ENCODE peak calls at places on chromosome 6, in six cellular contexts. One of them, this sample, is unnamed.
A peak's percentile ranks its signal among the peaks of the same experiment; 100 is the strongest.

GRCh38 chr6:109139109-109139508 is 43.8 kb downstream of the CEP57L1 start:
- DNase-seq in right cardiac atrium: no peak
- DNase-seq in left ventricle myocardium inferior: no peak
- DNase-seq in right lobe of liver: no peak
- DNase-seq in uterus: no peak
- DNase-seq in SJSA1: peak; percentile 51
- DNase-seq in this sample: no peak

GRCh38 chr6:63527658-63528514 is 44.4 kb upstream of the LOC128125822 start:
- DNase-seq in right cardiac atrium: no peak
- DNase-seq in left ventricle myocardium inferior: no peak
- DNase-seq in right lobe of liver: peak; percentile 50
- DNase-seq in uterus: peak; percentile 63
- DNase-seq in SJSA1: peak; percentile 39
- DNase-seq in this sample: peak; percentile 86

GRCh38 chr6:83193747-83194582 is 808 bp downstream of the RWDD2A start:
- DNase-seq in right cardiac atrium: peak; percentile 79
- DNase-seq in left ventricle myocardium inferior: peak; percentile 49
- DNase-seq in right lobe of liver: peak; percentile 64
- DNase-seq in uterus: peak; percentile 32
- DNase-seq in SJSA1: no peak
- DNase-seq in this sample: peak; percentile 66

GRCh38 chr6:148401581-148401980 is 58.9 kb downstream of the SASH1 start:
- DNase-seq in right cardiac atrium: no peak
- DNase-seq in left ventricle myocardium inferior: no peak
- DNase-seq in right lobe of liver: no peak
- DNase-seq in uterus: no peak
- DNase-seq in SJSA1: no peak
- DNase-seq in this sample: no peak

GRCh38 chr6:44100088-44100550 is 27.1 kb downstream of the MRPL14 start:
- DNase-seq in right cardiac atrium: no peak
- DNase-seq in left ventricle myocardium inferior: no peak
- DNase-seq in right lobe of liver: no peak
- DNase-seq in uterus: no peak
- DNase-seq in SJSA1: no peak
- DNase-seq in this sample: no peak

GRCh38 chr6:52365871-52366540 is 4.1 kb downstream of the PAQR8 start:
- DNase-seq in right cardiac atrium: no peak
- DNase-seq in left ventricle myocardium inferior: no peak
- DNase-seq in right lobe of liver: no peak
- DNase-seq in uterus: no peak
- DNase-seq in SJSA1: peak; percentile 42
- DNase-seq in this sample: no peak

GRCh38 chr6:126574301-126574700 is 234.4 kb downstream of the CENPW start:
- DNase-seq in right cardiac atrium: no peak
- DNase-seq in left ventricle myocardium inferior: no peak
- DNase-seq in right lobe of liver: no peak
- DNase-seq in uterus: no peak
- DNase-seq in SJSA1: no peak
- DNase-seq in this sample: no peak

GRCh38 chr6:162684961-162685360 is 42.6 kb downstream of the PRKN start:
- DNase-seq in right cardiac atrium: no peak
- DNase-seq in left ventricle myocardium inferior: no peak
- DNase-seq in right lobe of liver: no peak
- DNase-seq in uterus: no peak
- DNase-seq in SJSA1: no peak
- DNase-seq in this sample: no peak

GRCh38 chr6:7727951-7728854 is 2.3 kb downstream of the BMP6 start:
- DNase-seq in right cardiac atrium: peak; percentile 72
- DNase-seq in left ventricle myocardium inferior: peak; percentile 26
- DNase-seq in right lobe of liver: peak; percentile 34
- DNase-seq in uterus: no peak
- DNase-seq in SJSA1: no peak
- DNase-seq in this sample: no peak

GRCh38 chr6:128432394-128432793 is 88.0 kb downstream of the PTPRK start:
- DNase-seq in right cardiac atrium: no peak
- DNase-seq in left ventricle myocardium inferior: no peak
- DNase-seq in right lobe of liver: no peak
- DNase-seq in uterus: no peak
- DNase-seq in SJSA1: no peak
- DNase-seq in this sample: no peak

GRCh38 chr6:147782302-147782701 is 273.8 kb downstream of the SAMD5 start:
- DNase-seq in right cardiac atrium: no peak
- DNase-seq in left ventricle myocardium inferior: no peak
- DNase-seq in right lobe of liver: no peak
- DNase-seq in uterus: no peak
- DNase-seq in SJSA1: peak; percentile 36
- DNase-seq in this sample: no peak

GRCh38 chr6:38720295-38720694 is 5.2 kb downstream of the DNAH8 start:
- DNase-seq in right cardiac atrium: no peak
- DNase-seq in left ventricle myocardium inferior: no peak
- DNase-seq in right lobe of liver: no peak
- DNase-seq in uterus: no peak
- DNase-seq in SJSA1: no peak
- DNase-seq in this sample: no peak

GRCh38 chr6:123588546-123588895 is 48.2 kb downstream of the TRDN start:
- DNase-seq in right cardiac atrium: no peak
- DNase-seq in left ventricle myocardium inferior: no peak
- DNase-seq in right lobe of liver: no peak
- DNase-seq in uterus: no peak
- DNase-seq in SJSA1: no peak
- DNase-seq in this sample: no peak

GRCh38 chr6:110307368-110307767 is 50.8 kb downstream of the METTL24 start:
- DNase-seq in right cardiac atrium: no peak
- DNase-seq in left ventricle myocardium inferior: no peak
- DNase-seq in right lobe of liver: no peak
- DNase-seq in uterus: no peak
- DNase-seq in SJSA1: no peak
- DNase-seq in this sample: no peak

DNA sequence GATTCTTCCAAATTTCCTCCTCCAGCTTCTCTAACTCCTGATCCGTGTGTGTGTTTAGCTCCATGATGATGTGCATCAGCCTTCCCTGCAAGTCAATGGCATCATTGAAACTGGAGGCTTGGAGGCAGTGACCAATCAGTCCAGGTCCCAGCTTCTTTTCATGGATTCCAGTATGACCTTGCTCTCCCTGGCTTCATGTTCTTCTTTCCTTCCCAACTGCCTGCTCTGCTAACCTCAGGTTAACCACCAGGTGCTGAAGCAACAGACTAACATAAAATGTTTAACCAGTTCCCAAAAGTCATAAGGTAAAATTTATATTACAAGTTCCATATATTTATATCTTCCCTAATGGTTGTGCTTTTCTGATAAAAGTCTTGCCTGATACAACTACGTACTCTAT is 512.8 kb upstream of the EPHA7 start:
- DNase-seq in right cardiac atrium: no peak
- DNase-seq in left ventricle myocardium inferior: no peak
- DNase-seq in right lobe of liver: no peak
- DNase-seq in uterus: no peak
- DNase-seq in SJSA1: no peak
- DNase-seq in this sample: no peak
- H3K4me1 ChIP-seq in right cardiac atrium: no peaks in the 10 kb centered on the region
- H3K4me1 ChIP-seq in left ventricle myocardium inferior: no peaks in the 10 kb centered on the region
- H3K4me1 ChIP-seq in right lobe of liver: no peaks in the 10 kb centered on the region
- H3K4me1 ChIP-seq in uterus: no peaks in the 10 kb centered on the region
- H3K4me1 ChIP-seq in SJSA1: no peaks in the 10 kb centered on the region
- H3K4me1 ChIP-seq in this sample: no peaks in the 10 kb centered on the region

DNA sequence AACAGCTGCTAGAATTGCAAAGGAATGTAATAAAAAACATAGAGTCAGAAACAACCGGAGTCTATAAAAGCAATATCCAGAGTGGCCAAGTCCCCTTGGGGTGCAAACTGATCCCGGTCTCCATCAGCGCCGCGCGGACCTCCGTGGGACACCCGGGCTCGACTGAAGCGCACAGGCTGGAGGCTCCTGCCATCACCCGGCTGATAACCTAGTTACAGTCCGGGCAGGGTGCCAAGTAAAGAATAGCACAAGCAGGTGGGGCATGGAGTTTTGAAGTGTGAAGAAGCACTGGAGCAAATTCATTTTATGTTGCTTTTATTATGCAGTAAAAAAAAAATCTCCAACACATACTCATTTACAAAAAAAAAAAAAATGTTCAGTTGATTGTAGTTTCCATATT is 205.1 kb upstream of the GMDS start:
- DNase-seq in right cardiac atrium: peak; percentile 79
- DNase-seq in left ventricle myocardium inferior: peak; percentile 54
- DNase-seq in right lobe of liver: peak; percentile 36
- DNase-seq in uterus: no peak
- DNase-seq in SJSA1: no peak
- DNase-seq in this sample: peak; percentile 50
- H3K27ac ChIP-seq in right cardiac atrium: no peak overlapping the region
- H3K27ac ChIP-seq in left ventricle myocardium inferior: no peak overlapping the region
- H3K27ac ChIP-seq in right lobe of liver: no peak overlapping the region
- H3K27ac ChIP-seq in uterus: no peak overlapping the region
- H3K27ac ChIP-seq in SJSA1: no peak overlapping the region
- H3K27ac ChIP-seq in this sample: no peak overlapping the region

GRCh38 chr6:28587746-28588075 is 62.0 kb downstream of the GPX5 start:
- DNase-seq in right cardiac atrium: no peak
- DNase-seq in left ventricle myocardium inferior: no peak
- DNase-seq in right lobe of liver: no peak
- DNase-seq in uterus: no peak
- DNase-seq in SJSA1: no peak
- DNase-seq in this sample: no peak

GRCh38 chr6:28589234-28589951 is 63.7 kb downstream of the GPX5 start:
- DNase-seq in right cardiac atrium: peak; percentile 21
- DNase-seq in left ventricle myocardium inferior: no peak
- DNase-seq in right lobe of liver: no peak
- DNase-seq in uterus: peak; percentile 57
- DNase-seq in SJSA1: peak; percentile 87
- DNase-seq in this sample: peak; percentile 35

GRCh38 chr6:28587011-28587745 is 61.5 kb downstream of the GPX5 start:
- DNase-seq in right cardiac atrium: peak; percentile 72
- DNase-seq in left ventricle myocardium inferior: peak; percentile 36
- DNase-seq in right lobe of liver: peak; percentile 76
- DNase-seq in uterus: peak; percentile 72
- DNase-seq in SJSA1: peak; percentile 43
- DNase-seq in this sample: peak; percentile 61

GRCh38 chr6:28586273-28586672 is 60.6 kb downstream of the GPX5 start:
- DNase-seq in right cardiac atrium: no peak
- DNase-seq in left ventricle myocardium inferior: no peak
- DNase-seq in right lobe of liver: no peak
- DNase-seq in uterus: no peak
- DNase-seq in SJSA1: no peak
- DNase-seq in this sample: no peak

DNA sequence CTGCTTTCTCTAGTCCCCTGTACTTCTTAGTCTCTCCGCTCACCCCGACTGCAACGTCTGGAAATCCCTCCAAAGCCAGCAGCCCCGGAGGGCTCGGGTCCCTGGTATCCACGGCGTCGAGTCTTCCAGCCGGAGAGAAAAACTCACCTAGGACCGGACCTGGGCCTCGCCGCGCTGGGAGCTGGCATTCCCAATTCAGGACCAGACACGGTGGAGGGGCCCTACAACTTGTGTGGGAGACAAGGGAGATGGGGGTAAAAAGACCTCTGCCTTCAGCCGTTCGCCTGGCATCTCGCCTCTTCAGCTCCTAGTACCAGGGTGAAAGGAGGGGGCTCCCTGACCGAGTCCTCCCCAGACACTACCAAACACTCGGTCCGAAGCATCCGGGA is 64.3 kb downstream of the GPX5 start:
- DNase-seq in right cardiac atrium: no peak
- DNase-seq in left ventricle myocardium inferior: no peak
- DNase-seq in right lobe of liver: no peak
- DNase-seq in uterus: no peak
- DNase-seq in SJSA1: no peak
- DNase-seq in this sample: no peak
- H3K4me3 ChIP-seq in right cardiac atrium: no peak overlapping the region
- H3K4me3 ChIP-seq in left ventricle myocardium inferior: peak overlapping the region; percentile 24
- H3K4me3 ChIP-seq in right lobe of liver: no peak overlapping the region
- H3K4me3 ChIP-seq in uterus: no peak overlapping the region
- H3K4me3 ChIP-seq in SJSA1: peak overlapping the region; percentile 7
- H3K4me3 ChIP-seq in this sample: no peak overlapping the region

DNA sequence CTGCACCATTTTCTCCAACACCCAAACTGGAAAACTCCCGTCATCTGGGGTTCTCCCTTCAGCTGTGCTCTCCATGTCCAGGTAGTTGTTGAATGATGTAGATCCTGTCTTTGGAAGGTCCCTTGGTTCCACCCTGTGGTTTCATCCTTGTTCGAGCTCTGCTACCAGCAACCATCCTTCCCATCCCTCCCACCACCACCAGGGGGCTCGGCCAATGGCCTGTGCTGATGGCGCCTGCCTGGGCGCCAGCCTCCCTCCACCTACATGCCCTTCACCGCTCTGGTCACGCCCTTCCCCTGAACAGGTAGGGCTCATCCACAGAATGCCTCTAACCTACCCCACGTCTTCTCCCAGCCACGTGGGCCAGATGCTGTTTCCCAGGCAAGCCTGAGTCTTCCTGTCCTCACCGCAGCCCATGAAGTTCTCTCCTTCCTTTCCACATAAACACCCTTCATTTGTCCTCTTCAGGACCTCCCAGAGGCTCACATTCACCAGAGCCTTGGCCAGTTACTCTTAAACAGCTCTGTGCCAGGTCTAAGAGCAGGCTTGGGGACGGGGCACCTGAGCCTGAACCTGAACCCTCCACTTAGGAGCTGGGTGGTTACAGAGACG is 75.1 kb upstream of the DUSP22 start:
- DNase-seq in right cardiac atrium: peak; percentile 64
- DNase-seq in left ventricle myocardium inferior: no peak
- DNase-seq in right lobe of liver: no peak
- DNase-seq in uterus: no peak
- DNase-seq in SJSA1: no peak
- DNase-seq in this sample: peak; percentile 20
- H3K4me1 ChIP-seq in right cardiac atrium: no peaks in the 10 kb centered on the region
- H3K4me1 ChIP-seq in left ventricle myocardium inferior: no peaks in the 10 kb centered on the region
- H3K4me1 ChIP-seq in right lobe of liver: no peaks in the 10 kb centered on the region
- H3K4me1 ChIP-seq in uterus: no peaks in the 10 kb centered on the region
- H3K4me1 ChIP-seq in SJSA1: peaks cover 13% of the 10 kb centered on the region
- H3K4me1 ChIP-seq in this sample: peaks cover 4% of the 10 kb centered on the region

GRCh38 chr6:140320081-140320798 is 945.8 kb upstream of the CITED2 start:
- DNase-seq in right cardiac atrium: no peak
- DNase-seq in left ventricle myocardium inferior: no peak
- DNase-seq in right lobe of liver: no peak
- DNase-seq in uterus: no peak
- DNase-seq in SJSA1: peak; percentile 10
- DNase-seq in this sample: no peak
- H3K27ac ChIP-seq in right cardiac atrium: no peak overlapping the region
- H3K27ac ChIP-seq in left ventricle myocardium inferior: peak overlapping the region; percentile 42
- H3K27ac ChIP-seq in right lobe of liver: peak overlapping the region; percentile 46
- H3K27ac ChIP-seq in uterus: peak overlapping the region; percentile 25
- H3K27ac ChIP-seq in SJSA1: peak overlapping the region; percentile 16
- H3K27ac ChIP-seq in this sample: no peak overlapping the region

GRCh38 chr6:10111975-10112374 is 302.9 kb downstream of the TFAP2A start:
- DNase-seq in right cardiac atrium: no peak
- DNase-seq in left ventricle myocardium inferior: no peak
- DNase-seq in right lobe of liver: no peak
- DNase-seq in uterus: no peak
- DNase-seq in SJSA1: no peak
- DNase-seq in this sample: no peak

GRCh38 chr6:10112871-10113584 is 301.8 kb downstream of the TFAP2A start:
- DNase-seq in right cardiac atrium: no peak
- DNase-seq in left ventricle myocardium inferior: no peak
- DNase-seq in right lobe of liver: no peak
- DNase-seq in uterus: no peak
- DNase-seq in SJSA1: no peak
- DNase-seq in this sample: no peak
- H3K4me3 ChIP-seq in right cardiac atrium: no peak overlapping the region
- H3K4me3 ChIP-seq in left ventricle myocardium inferior: no peak overlapping the region
- H3K4me3 ChIP-seq in right lobe of liver: no peak overlapping the region
- H3K4me3 ChIP-seq in uterus: no peak overlapping the region
- H3K4me3 ChIP-seq in SJSA1: no peak overlapping the region
- H3K4me3 ChIP-seq in this sample: no peak overlapping the region